ENCODE peak calls at places on chromosome 20, in seven cellular contexts. One of them, this sample, is unnamed. For H3K9me3 and H3K4me1, the result is how much of the 10 kb centered on the place peaks cover.

GRCh38 chr20:24610341-24611115 is 141.1 kb downstream of the SYNDIG1 start:
- DNase-seq in fibroblast of lung: peak
- DNase-seq in small intestine: no peak
- DNase-seq in HAP-1: no peak
- DNase-seq in CD8-positive, alpha-beta T cell: no peak
- DNase-seq in osteoblast: peak
- DNase-seq in mucosa of descending colon: no peak
- DNase-seq in this sample: no peak

GRCh38 chr20:5008743-5009142 is 7.4 kb upstream of the SLC23A2 start:
- DNase-seq in mucosa of descending colon: no peak
- DNase-seq in HAP-1: no peak
- DNase-seq in small intestine: no peak
- DNase-seq in CD8-positive, alpha-beta T cell: no peak
- DNase-seq in fibroblast of lung: no peak
- DNase-seq in osteoblast: peak
- DNase-seq in this sample: no peak

GRCh38 chr20:35715611-35716010 is 16.4 kb downstream of the ROMO1 start:
- DNase-seq in osteoblast: peak
- DNase-seq in HAP-1: no peak
- DNase-seq in small intestine: no peak
- DNase-seq in fibroblast of lung: no peak
- DNase-seq in mucosa of descending colon: no peak
- DNase-seq in CD8-positive, alpha-beta T cell: no peak
- DNase-seq in this sample: no peak

GRCh38 chr20:35001596-35002362 is 46.1 kb downstream of the MYH7B start:
- DNase-seq in fibroblast of lung: no peak
- DNase-seq in CD8-positive, alpha-beta T cell: no peak
- DNase-seq in small intestine: peak
- DNase-seq in osteoblast: peak
- DNase-seq in mucosa of descending colon: peak
- DNase-seq in HAP-1: peak
- DNase-seq in this sample: no peak

GRCh38 chr20:22684763-22685443 is 100.5 kb upstream of the FOXA2 start:
- DNase-seq in osteoblast: no peak
- DNase-seq in fibroblast of lung: no peak
- DNase-seq in small intestine: no peak
- DNase-seq in CD8-positive, alpha-beta T cell: no peak
- DNase-seq in mucosa of descending colon: no peak
- DNase-seq in HAP-1: no peak
- DNase-seq in this sample: no peak

GRCh38 chr20:41599699-41600104 is 18.5 kb downstream of the CHD6 start:
- DNase-seq in osteoblast: no peak
- DNase-seq in mucosa of descending colon: no peak
- DNase-seq in small intestine: no peak
- DNase-seq in fibroblast of lung: peak
- DNase-seq in HAP-1: no peak
- DNase-seq in CD8-positive, alpha-beta T cell: no peak
- DNase-seq in this sample: no peak

GRCh38 chr20:47985092-47985850 is 200.0 kb upstream of the SULF2 start:
- DNase-seq in mucosa of descending colon: no peak
- DNase-seq in fibroblast of lung: peak
- DNase-seq in small intestine: no peak
- DNase-seq in osteoblast: no peak
- DNase-seq in CD8-positive, alpha-beta T cell: no peak
- DNase-seq in HAP-1: peak
- DNase-seq in this sample: no peak

GRCh38 chr20:34582911-34583310 is 24.4 kb downstream of the MAP1LC3A start:
- DNase-seq in fibroblast of lung: peak
- DNase-seq in osteoblast: no peak
- DNase-seq in small intestine: peak
- DNase-seq in mucosa of descending colon: no peak
- DNase-seq in HAP-1: no peak
- DNase-seq in CD8-positive, alpha-beta T cell: no peak
- DNase-seq in this sample: no peak

GRCh38 chr20:23776067-23776771 is 25.5 kb upstream of the CST1 start:
- DNase-seq in fibroblast of lung: no peak
- DNase-seq in HAP-1: no peak
- DNase-seq in osteoblast: peak
- DNase-seq in CD8-positive, alpha-beta T cell: no peak
- DNase-seq in mucosa of descending colon: no peak
- DNase-seq in small intestine: no peak
- DNase-seq in this sample: no peak

GRCh38 chr20:36097751-36098151 is 56.8 kb upstream of the EPB41L1 start:
- DNase-seq in CD8-positive, alpha-beta T cell: no peak
- DNase-seq in small intestine: no peak
- DNase-seq in mucosa of descending colon: no peak
- DNase-seq in osteoblast: no peak
- DNase-seq in fibroblast of lung: no peak
- DNase-seq in HAP-1: no peak
- DNase-seq in this sample: no peak

GRCh38 chr20:44028868-44029847 is 114.5 kb downstream of the TOX2 start:
- DNase-seq in mucosa of descending colon: no peak
- DNase-seq in small intestine: no peak
- DNase-seq in CD8-positive, alpha-beta T cell: no peak
- DNase-seq in HAP-1: no peak
- DNase-seq in osteoblast: no peak
- DNase-seq in fibroblast of lung: no peak
- DNase-seq in this sample: no peak

GRCh38 chr20:4942336-4942735 is 59.0 kb downstream of the SLC23A2 start:
- DNase-seq in CD8-positive, alpha-beta T cell: no peak
- DNase-seq in osteoblast: no peak
- DNase-seq in mucosa of descending colon: no peak
- DNase-seq in small intestine: no peak
- DNase-seq in fibroblast of lung: peak
- DNase-seq in HAP-1: no peak
- DNase-seq in this sample: no peak

GRCh38 chr20:48282591-48283228 is 497.4 kb upstream of the SULF2 start:
- DNase-seq in fibroblast of lung: no peak
- DNase-seq in mucosa of descending colon: peak
- DNase-seq in CD8-positive, alpha-beta T cell: no peak
- DNase-seq in osteoblast: no peak
- DNase-seq in small intestine: peak
- DNase-seq in HAP-1: no peak
- DNase-seq in this sample: no peak

GRCh38 chr20:1331801-1332453 is 3.0 kb upstream of the SDCBP2 start:
- DNase-seq in osteoblast: no peak
- DNase-seq in fibroblast of lung: no peak
- DNase-seq in HAP-1: no peak
- DNase-seq in CD8-positive, alpha-beta T cell: no peak
- DNase-seq in mucosa of descending colon: no peak
- DNase-seq in small intestine: no peak
- DNase-seq in this sample: no peak

GRCh38 chr20:51303731-51304670 is 238.5 kb downstream of the NFATC2 start:
- DNase-seq in HAP-1: no peak
- DNase-seq in fibroblast of lung: no peak
- DNase-seq in small intestine: no peak
- DNase-seq in osteoblast: no peak
- DNase-seq in CD8-positive, alpha-beta T cell: no peak
- DNase-seq in mucosa of descending colon: no peak
- DNase-seq in this sample: no peak

GRCh38 chr20:51298141-51298540 is 244.4 kb downstream of the NFATC2 start:
- DNase-seq in mucosa of descending colon: no peak
- DNase-seq in fibroblast of lung: no peak
- DNase-seq in osteoblast: peak
- DNase-seq in CD8-positive, alpha-beta T cell: no peak
- DNase-seq in HAP-1: no peak
- DNase-seq in small intestine: no peak
- DNase-seq in this sample: no peak

GRCh38 chr20:51299413-51299812 is 243.1 kb downstream of the NFATC2 start:
- DNase-seq in CD8-positive, alpha-beta T cell: no peak
- DNase-seq in osteoblast: no peak
- DNase-seq in mucosa of descending colon: no peak
- DNase-seq in fibroblast of lung: no peak
- DNase-seq in small intestine: no peak
- DNase-seq in HAP-1: no peak
- DNase-seq in this sample: no peak

GRCh38 chr20:51300104-51300503 is 242.4 kb downstream of the NFATC2 start:
- DNase-seq in osteoblast: no peak
- DNase-seq in CD8-positive, alpha-beta T cell: no peak
- DNase-seq in small intestine: no peak
- DNase-seq in fibroblast of lung: no peak
- DNase-seq in HAP-1: no peak
- DNase-seq in mucosa of descending colon: no peak
- DNase-seq in this sample: no peak

GRCh38 chr20:51301026-51301425 is 241.5 kb downstream of the NFATC2 start:
- DNase-seq in mucosa of descending colon: no peak
- DNase-seq in HAP-1: no peak
- DNase-seq in CD8-positive, alpha-beta T cell: no peak
- DNase-seq in fibroblast of lung: no peak
- DNase-seq in small intestine: no peak
- DNase-seq in osteoblast: no peak
- DNase-seq in this sample: no peak
- H3K9me3 ChIP-seq in mucosa of descending colon: under half
- H3K9me3 ChIP-seq in HAP-1: under half
- H3K9me3 ChIP-seq in CD8-positive, alpha-beta T cell: under half
- H3K9me3 ChIP-seq in fibroblast of lung: under half
- H3K9me3 ChIP-seq in small intestine: under half
- H3K9me3 ChIP-seq in osteoblast: under half
- H3K9me3 ChIP-seq in this sample: under half

GRCh38 chr20:19887566-19888268 is 129.4 kb upstream of the NAA20 start:
- DNase-seq in small intestine: peak
- DNase-seq in CD8-positive, alpha-beta T cell: no peak
- DNase-seq in fibroblast of lung: peak
- DNase-seq in HAP-1: no peak
- DNase-seq in mucosa of descending colon: peak
- DNase-seq in osteoblast: no peak
- DNase-seq in this sample: no peak

GRCh38 chr20:19885981-19886665 is 128.1 kb downstream of the RIN2 start:
- DNase-seq in CD8-positive, alpha-beta T cell: no peak
- DNase-seq in mucosa of descending colon: peak
- DNase-seq in fibroblast of lung: peak
- DNase-seq in small intestine: peak
- DNase-seq in osteoblast: no peak
- DNase-seq in HAP-1: peak
- DNase-seq in this sample: no peak

GRCh38 chr20:19888269-19888669 is 128.9 kb upstream of the NAA20 start:
- DNase-seq in small intestine: peak
- DNase-seq in fibroblast of lung: no peak
- DNase-seq in mucosa of descending colon: peak
- DNase-seq in CD8-positive, alpha-beta T cell: no peak
- DNase-seq in osteoblast: no peak
- DNase-seq in HAP-1: no peak
- DNase-seq in this sample: no peak

GRCh38 chr20:19885576-19885956 is 127.5 kb downstream of the RIN2 start:
- DNase-seq in mucosa of descending colon: no peak
- DNase-seq in CD8-positive, alpha-beta T cell: no peak
- DNase-seq in HAP-1: no peak
- DNase-seq in osteoblast: no peak
- DNase-seq in fibroblast of lung: no peak
- DNase-seq in small intestine: no peak
- DNase-seq in this sample: no peak

DNA sequence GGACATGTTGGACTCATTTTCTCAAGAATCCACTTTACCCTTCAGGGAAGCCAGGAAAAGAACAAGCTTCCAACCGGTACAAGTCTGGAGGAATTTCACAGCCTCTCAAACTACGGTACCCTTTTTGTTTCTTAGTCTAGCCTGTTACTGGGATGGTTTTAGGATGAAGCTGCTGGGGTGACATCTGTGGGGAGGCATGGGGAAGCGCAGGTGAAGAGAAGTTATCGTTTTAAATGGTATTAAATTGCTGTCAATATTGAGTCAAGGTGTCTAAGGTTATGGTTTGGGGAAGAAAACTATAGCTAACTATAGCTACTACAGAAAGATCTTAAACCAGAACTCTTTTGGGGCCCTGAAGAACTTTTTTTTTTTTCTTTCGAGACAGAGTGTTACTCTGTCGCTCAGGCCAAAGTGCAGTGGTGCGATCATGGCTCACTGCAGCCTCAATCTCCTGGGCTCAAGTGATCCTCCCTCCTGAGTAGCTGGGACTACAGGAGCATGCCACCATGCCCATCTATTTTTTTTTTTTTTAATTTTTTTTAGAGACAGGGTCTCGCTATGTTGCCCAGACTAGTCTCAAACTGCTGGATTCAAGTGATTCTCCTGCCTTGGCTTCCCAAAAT is 128.7 kb downstream of the RIN2 start:
- DNase-seq in HAP-1: no peak
- DNase-seq in small intestine: peak
- DNase-seq in fibroblast of lung: peak
- DNase-seq in mucosa of descending colon: peak
- DNase-seq in CD8-positive, alpha-beta T cell: no peak
- DNase-seq in osteoblast: no peak
- DNase-seq in this sample: no peak
- H3K4me3 ChIP-seq in HAP-1: no peak
- H3K4me3 ChIP-seq in small intestine: no peak
- H3K4me3 ChIP-seq in fibroblast of lung: no peak
- H3K4me3 ChIP-seq in mucosa of descending colon: peak
- H3K4me3 ChIP-seq in CD8-positive, alpha-beta T cell: no peak
- H3K4me3 ChIP-seq in osteoblast: no peak
- H3K4me3 ChIP-seq in this sample: no peak

GRCh38 chr20:37770908-37771307 is 77.1 kb downstream of the CTNNBL1 start:
- DNase-seq in small intestine: no peak
- DNase-seq in fibroblast of lung: no peak
- DNase-seq in osteoblast: no peak
- DNase-seq in CD8-positive, alpha-beta T cell: no peak
- DNase-seq in mucosa of descending colon: no peak
- DNase-seq in HAP-1: no peak
- DNase-seq in this sample: no peak
- H3K4me1 ChIP-seq in small intestine: under half
- H3K4me1 ChIP-seq in fibroblast of lung: under half
- H3K4me1 ChIP-seq in osteoblast: under half
- H3K4me1 ChIP-seq in CD8-positive, alpha-beta T cell: under half
- H3K4me1 ChIP-seq in mucosa of descending colon: under half
- H3K4me1 ChIP-seq in HAP-1: under half
- H3K4me1 ChIP-seq in this sample: under half

GRCh38 chr20:30488941-30489601 is 768.4 kb upstream of the DEFB115 start:
- DNase-seq in small intestine: no peak
- DNase-seq in mucosa of descending colon: no peak
- DNase-seq in fibroblast of lung: no peak
- DNase-seq in CD8-positive, alpha-beta T cell: no peak
- DNase-seq in osteoblast: peak
- DNase-seq in HAP-1: no peak
- DNase-seq in this sample: no peak

GRCh38 chr20:30484009-30484748 is 773.3 kb upstream of the DEFB115 start:
- DNase-seq in HAP-1: no peak
- DNase-seq in small intestine: no peak
- DNase-seq in CD8-positive, alpha-beta T cell: no peak
- DNase-seq in osteoblast: peak
- DNase-seq in fibroblast of lung: no peak
- DNase-seq in mucosa of descending colon: no peak
- DNase-seq in this sample: no peak

GRCh38 chr20:30485331-30486102 is 771.9 kb upstream of the DEFB115 start:
- DNase-seq in HAP-1: no peak
- DNase-seq in osteoblast: peak
- DNase-seq in mucosa of descending colon: no peak
- DNase-seq in small intestine: no peak
- DNase-seq in CD8-positive, alpha-beta T cell: no peak
- DNase-seq in fibroblast of lung: no peak
- DNase-seq in this sample: no peak

GRCh38 chr20:30487947-30488926 is 769.2 kb upstream of the DEFB115 start:
- DNase-seq in mucosa of descending colon: no peak
- DNase-seq in HAP-1: no peak
- DNase-seq in osteoblast: peak
- DNase-seq in fibroblast of lung: no peak
- DNase-seq in CD8-positive, alpha-beta T cell: no peak
- DNase-seq in small intestine: no peak
- DNase-seq in this sample: no peak

GRCh38 chr20:30486103-30486478 is 771.4 kb upstream of the DEFB115 start:
- DNase-seq in fibroblast of lung: peak
- DNase-seq in osteoblast: peak
- DNase-seq in small intestine: no peak
- DNase-seq in CD8-positive, alpha-beta T cell: no peak
- DNase-seq in HAP-1: no peak
- DNase-seq in mucosa of descending colon: no peak
- DNase-seq in this sample: no peak
- H3K9me3 ChIP-seq in fibroblast of lung: under half
- H3K9me3 ChIP-seq in osteoblast: under half
- H3K9me3 ChIP-seq in small intestine: under half
- H3K9me3 ChIP-seq in CD8-positive, alpha-beta T cell: under half
- H3K9me3 ChIP-seq in HAP-1: under half
- H3K9me3 ChIP-seq in mucosa of descending colon: half or more
- H3K9me3 ChIP-seq in this sample: under half

This sample was measured in CD8-positive, alpha-beta memory T cell.